ENCODE peak calls at places on chromosomes 11 and 22, in five cellular contexts. One of them, this sample, is unnamed.

GRCh38 chr22:19986410-19987341 is 29.9 kb downstream of the ARVCF start:
- DNase-seq in lower lobe of right lung: peak; percentile 85
- DNase-seq in Peyer's patch: peak; percentile 89
- DNase-seq in stomach: peak; percentile 79
- DNase-seq in kidney: peak; percentile 94
- DNase-seq in this sample: peak; percentile 91

GRCh38 chr11:88352139-88352538 is 14.6 kb upstream of the CTSC start:
- DNase-seq in stomach: no peak
- DNase-seq in kidney: no peak
- DNase-seq in Peyer's patch: no peak
- DNase-seq in lower lobe of right lung: no peak
- DNase-seq in this sample: no peak

GRCh38 chr11:121553806-121554205 is 101.0 kb upstream of the SORL1-AS1 start:
- DNase-seq in kidney: no peak
- DNase-seq in lower lobe of right lung: no peak
- DNase-seq in Peyer's patch: peak; percentile 93
- DNase-seq in stomach: peak; percentile 83
- DNase-seq in this sample: no peak

GRCh38 chr11:8342821-8343681 is 79.4 kb upstream of the LMO1 start:
- DNase-seq in kidney: peak; percentile 86
- DNase-seq in lower lobe of right lung: no peak
- DNase-seq in Peyer's patch: no peak
- DNase-seq in stomach: no peak
- DNase-seq in this sample: no peak

GRCh38 chr11:16610738-16611388 is 127.6 kb upstream of the C11orf58 start:
- DNase-seq in lower lobe of right lung: peak; percentile 34
- DNase-seq in stomach: no peak
- DNase-seq in kidney: peak; percentile 60
- DNase-seq in Peyer's patch: peak; percentile 36
- DNase-seq in this sample: no peak

GRCh38 chr11:6812391-6813005 is 13.0 kb upstream of the OR6A2 start:
- DNase-seq in Peyer's patch: no peak
- DNase-seq in lower lobe of right lung: no peak
- DNase-seq in stomach: no peak
- DNase-seq in kidney: no peak
- DNase-seq in this sample: no peak

GRCh38 chr11:35334385-35335090 is 84.8 kb downstream of the SLC1A2 start:
- DNase-seq in stomach: no peak
- DNase-seq in lower lobe of right lung: no peak
- DNase-seq in Peyer's patch: no peak
- DNase-seq in kidney: no peak
- DNase-seq in this sample: no peak

GRCh38 chr22:35542157-35542971 is 1.7 kb downstream of the RASD2 start:
- DNase-seq in stomach: no peak
- DNase-seq in Peyer's patch: no peak
- DNase-seq in lower lobe of right lung: no peak
- DNase-seq in kidney: no peak
- DNase-seq in this sample: no peak

GRCh38 chr11:115758011-115758410 is 253.8 kb upstream of the CADM1 start:
- DNase-seq in stomach: no peak
- DNase-seq in Peyer's patch: no peak
- DNase-seq in kidney: no peak
- DNase-seq in lower lobe of right lung: no peak
- DNase-seq in this sample: no peak

GRCh38 chr22:40203568-40203967 is 25.8 kb downstream of the TNRC6B start:
- DNase-seq in stomach: no peak
- DNase-seq in kidney: no peak
- DNase-seq in lower lobe of right lung: no peak
- DNase-seq in Peyer's patch: no peak
- DNase-seq in this sample: no peak

GRCh38 chr11:13955971-13956421 is 6.5 kb upstream of the SPON1 start:
- DNase-seq in kidney: no peak
- DNase-seq in lower lobe of right lung: peak; percentile 51
- DNase-seq in stomach: peak; percentile 66
- DNase-seq in Peyer's patch: no peak
- DNase-seq in this sample: no peak

GRCh38 chr22:35703861-35704584 is 13.6 kb upstream of the APOL5 start:
- DNase-seq in stomach: no peak
- DNase-seq in Peyer's patch: no peak
- DNase-seq in lower lobe of right lung: no peak
- DNase-seq in kidney: no peak
- DNase-seq in this sample: no peak

GRCh38 chr22:27844656-27845602 is 43.4 kb upstream of the MN1 start:
- DNase-seq in kidney: no peak
- DNase-seq in lower lobe of right lung: no peak
- DNase-seq in Peyer's patch: no peak
- DNase-seq in stomach: no peak
- DNase-seq in this sample: no peak

GRCh38 chr11:1896468-1896867 is 4.8 kb upstream of the PRR33 start:
- DNase-seq in stomach: no peak
- DNase-seq in lower lobe of right lung: no peak
- DNase-seq in Peyer's patch: no peak
- DNase-seq in kidney: no peak
- DNase-seq in this sample: no peak

GRCh38 chr11:28342704-28343103 is 234.5 kb downstream of the METTL15 start:
- DNase-seq in lower lobe of right lung: no peak
- DNase-seq in kidney: no peak
- DNase-seq in stomach: no peak
- DNase-seq in Peyer's patch: no peak
- DNase-seq in this sample: no peak

GRCh38 chr11:95088946-95089619 is 563 bp upstream of the ENDOD1 start:
- DNase-seq in stomach: peak; percentile 73
- DNase-seq in lower lobe of right lung: no peak
- DNase-seq in Peyer's patch: no peak
- DNase-seq in kidney: no peak
- DNase-seq in this sample: no peak

GRCh38 chr11:95108671-95109551 is 19.3 kb downstream of the ENDOD1 start:
- DNase-seq in stomach: no peak
- DNase-seq in Peyer's patch: no peak
- DNase-seq in lower lobe of right lung: no peak
- DNase-seq in kidney: no peak
- DNase-seq in this sample: no peak

GRCh38 chr11:113203332-113203731 is 111.1 kb upstream of the TTC12 start:
- DNase-seq in Peyer's patch: no peak
- DNase-seq in lower lobe of right lung: no peak
- DNase-seq in stomach: no peak
- DNase-seq in kidney: no peak
- DNase-seq in this sample: no peak

GRCh38 chr11:41431784-41432183 is 27.7 kb downstream of the LRRC4C start:
- DNase-seq in lower lobe of right lung: no peak
- DNase-seq in Peyer's patch: no peak
- DNase-seq in stomach: no peak
- DNase-seq in kidney: no peak
- DNase-seq in this sample: no peak

GRCh38 chr11:68889948-68890446 is 13.6 kb downstream of the MRPL21 start:
- DNase-seq in lower lobe of right lung: no peak
- DNase-seq in stomach: no peak
- DNase-seq in Peyer's patch: no peak
- DNase-seq in kidney: no peak
- DNase-seq in this sample: no peak

GRCh38 chr22:36536717-36537116 is 7.8 kb upstream of the EIF3D start:
- DNase-seq in stomach: no peak
- DNase-seq in Peyer's patch: no peak
- DNase-seq in kidney: no peak
- DNase-seq in lower lobe of right lung: no peak
- DNase-seq in this sample: no peak

GRCh38 chr11:77806415-77806814 is 14.1 kb downstream of the RSF1 start:
- DNase-seq in Peyer's patch: no peak
- DNase-seq in kidney: no peak
- DNase-seq in stomach: no peak
- DNase-seq in lower lobe of right lung: no peak
- DNase-seq in this sample: no peak

GRCh38 chr11:73236205-73236765 is 18.2 kb downstream of the P2RY2 start:
- DNase-seq in kidney: peak; percentile 23
- DNase-seq in lower lobe of right lung: no peak
- DNase-seq in stomach: no peak
- DNase-seq in Peyer's patch: no peak
- DNase-seq in this sample: peak; percentile 53

DNA sequence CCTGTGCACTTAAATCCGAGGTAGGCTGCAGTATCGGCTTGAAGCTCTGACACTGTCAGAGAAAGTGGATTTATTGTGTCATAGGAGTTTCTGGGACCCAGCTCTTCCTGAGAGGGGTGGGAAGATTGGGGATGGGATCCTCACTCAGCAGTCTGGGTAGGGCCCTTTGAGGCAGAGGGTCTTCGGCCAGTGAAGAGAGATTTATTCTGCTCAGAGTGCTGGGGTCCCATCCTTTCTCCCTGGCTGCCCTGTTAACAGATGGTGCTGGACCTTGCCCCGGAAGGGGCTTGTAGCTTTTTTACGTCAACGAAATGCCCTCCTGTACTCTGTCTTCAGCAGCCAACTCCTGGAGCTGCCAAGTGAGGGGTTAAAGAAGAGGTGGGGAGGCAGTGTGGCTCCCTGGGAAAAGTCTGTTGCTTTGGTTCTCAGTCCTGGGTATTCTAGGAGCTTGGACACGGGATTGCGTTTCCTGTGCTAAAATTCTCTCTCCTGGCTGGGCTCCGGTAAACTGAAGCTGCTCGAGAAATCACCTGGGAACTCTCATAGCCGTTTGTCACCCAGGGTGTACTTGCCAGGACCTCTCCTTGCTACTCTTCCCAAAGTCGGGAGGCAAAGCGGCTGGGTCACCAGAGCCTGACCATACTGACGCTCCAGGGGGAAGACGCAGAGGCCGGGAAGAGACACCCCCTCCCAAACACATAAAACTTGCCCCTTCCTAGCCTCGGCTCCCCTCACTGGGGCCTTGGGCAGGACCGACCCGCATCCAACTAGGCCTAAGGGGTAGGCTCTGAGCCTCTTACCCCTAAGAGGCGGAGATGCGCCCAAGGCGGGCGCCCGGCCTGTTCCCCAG is 806 bp upstream of the SMDT1 start:
- DNase-seq in lower lobe of right lung: peak; percentile 60
- DNase-seq in kidney: peak; percentile 86
- DNase-seq in Peyer's patch: no peak
- DNase-seq in stomach: no peak
- DNase-seq in this sample: no peak
- H3K27ac ChIP-seq in lower lobe of right lung: peak overlapping the region; percentile 98
- H3K27ac ChIP-seq in kidney: peak overlapping the region; percentile 94
- H3K27ac ChIP-seq in Peyer's patch: peak overlapping the region; percentile 99
- H3K27ac ChIP-seq in stomach: peak overlapping the region; percentile 99
- H3K27ac ChIP-seq in this sample: peak overlapping the region; percentile 99

GRCh38 chr11:125062931-125063428 is at the start of gene SLC37A2:
- DNase-seq in lower lobe of right lung: peak; percentile 84
- DNase-seq in kidney: peak; percentile 87
- DNase-seq in Peyer's patch: peak; percentile 72
- DNase-seq in stomach: peak; percentile 73
- DNase-seq in this sample: peak; percentile 88
- TF ChIP-seq CTCF in lower lobe of right lung: peak; percentile 48
- TF ChIP-seq CTCF in kidney: no peak
- TF ChIP-seq CTCF in Peyer's patch: no peak
- TF ChIP-seq CTCF in stomach: peak; percentile 19
- TF ChIP-seq CTCF in this sample: peak; percentile 33

GRCh38 chr22:26648011-26648497 is 9.3 kb upstream of the MIAT start:
- DNase-seq in stomach: no peak
- DNase-seq in kidney: no peak
- DNase-seq in Peyer's patch: no peak
- DNase-seq in lower lobe of right lung: no peak
- DNase-seq in this sample: no peak
- H3K27ac ChIP-seq in stomach: no peak overlapping the region
- H3K27ac ChIP-seq in kidney: no peak overlapping the region
- H3K27ac ChIP-seq in Peyer's patch: no peak overlapping the region
- H3K27ac ChIP-seq in lower lobe of right lung: no peak overlapping the region
- H3K27ac ChIP-seq in this sample: no peak overlapping the region

GRCh38 chr11:111173221-111173620 is 72.3 kb upstream of the POU2AF2 start:
- DNase-seq in lower lobe of right lung: no peak
- DNase-seq in Peyer's patch: no peak
- DNase-seq in stomach: no peak
- DNase-seq in kidney: no peak
- DNase-seq in this sample: no peak
- TF ChIP-seq CTCF in lower lobe of right lung: no peak
- TF ChIP-seq CTCF in Peyer's patch: no peak
- TF ChIP-seq CTCF in stomach: no peak
- TF ChIP-seq CTCF in kidney: no peak
- TF ChIP-seq CTCF in this sample: no peak

DNA sequence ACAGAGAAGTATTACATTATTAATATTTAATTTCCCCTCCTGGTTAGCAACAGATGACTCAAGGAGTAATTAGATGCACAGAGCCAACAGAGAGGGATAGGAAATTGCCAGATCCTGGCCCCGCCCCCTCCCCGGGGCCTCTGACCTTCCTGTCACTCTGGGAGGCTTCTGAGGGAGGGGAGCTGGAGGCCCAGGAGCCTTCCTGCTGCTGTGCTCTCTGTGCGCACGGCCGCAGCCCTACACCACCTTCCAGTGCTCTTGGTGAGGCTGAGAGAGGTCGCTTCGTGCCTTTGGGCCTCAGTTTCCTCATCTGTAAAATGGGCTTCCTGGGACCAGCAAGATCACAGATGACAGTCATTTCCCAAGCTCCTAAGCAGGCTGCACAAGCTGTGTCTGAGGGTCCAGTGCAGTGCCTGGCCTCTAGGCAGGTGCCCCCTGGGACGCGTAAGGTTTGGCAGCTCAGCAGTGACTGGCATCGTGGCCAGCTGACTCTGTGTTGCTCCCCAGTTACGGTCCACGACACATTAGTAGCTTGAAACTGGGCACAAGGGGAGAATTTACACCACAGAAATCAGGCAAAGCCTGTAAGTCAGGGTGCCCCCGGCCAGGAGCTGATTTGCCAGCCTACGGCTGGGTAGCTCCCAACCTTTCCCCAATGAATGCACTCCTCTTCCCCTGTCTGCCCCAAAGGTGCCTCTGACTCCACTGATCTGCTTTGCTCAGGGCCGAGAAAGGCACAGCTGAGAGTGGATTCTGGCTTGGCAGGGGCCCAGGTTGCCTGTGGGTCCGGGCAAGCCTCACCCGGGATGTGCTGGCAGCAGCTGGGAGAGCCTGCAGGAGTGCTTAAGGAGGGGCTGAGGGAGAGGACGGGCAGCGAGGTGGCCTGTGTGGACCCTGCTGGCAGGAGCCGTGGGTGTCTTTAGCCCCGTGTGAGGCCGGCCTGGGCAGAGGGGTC is 2.3 kb downstream of the ADORA2A start:
- DNase-seq in stomach: peak; percentile 84
- DNase-seq in Peyer's patch: peak; percentile 50
- DNase-seq in lower lobe of right lung: peak; percentile 19
- DNase-seq in kidney: peak; percentile 78
- DNase-seq in this sample: peak; percentile 69
- H3K27ac ChIP-seq in stomach: no peak overlapping the region
- H3K27ac ChIP-seq in Peyer's patch: peak overlapping the region; percentile 17
- H3K27ac ChIP-seq in lower lobe of right lung: peak overlapping the region; percentile 22
- H3K27ac ChIP-seq in kidney: no peak overlapping the region
- H3K27ac ChIP-seq in this sample: no peak overlapping the region

GRCh38 chr22:29328566-29329500 is 13.3 kb upstream of the RASL10A start:
- DNase-seq in lower lobe of right lung: no peak
- DNase-seq in kidney: peak; percentile 73
- DNase-seq in stomach: no peak
- DNase-seq in Peyer's patch: no peak
- DNase-seq in this sample: no peak

GRCh38 chr22:29329581-29329980 is 14.1 kb upstream of the RASL10A start:
- DNase-seq in kidney: no peak
- DNase-seq in lower lobe of right lung: no peak
- DNase-seq in Peyer's patch: no peak
- DNase-seq in stomach: no peak
- DNase-seq in this sample: no peak

GRCh38 chr22:29326481-29326880 is 11.0 kb upstream of the RASL10A start:
- DNase-seq in stomach: no peak
- DNase-seq in Peyer's patch: no peak
- DNase-seq in lower lobe of right lung: no peak
- DNase-seq in kidney: no peak
- DNase-seq in this sample: no peak

GRCh38 chr22:29327089-29327764 is 11.7 kb upstream of the RASL10A start:
- DNase-seq in stomach: no peak
- DNase-seq in lower lobe of right lung: no peak
- DNase-seq in Peyer's patch: no peak
- DNase-seq in kidney: no peak
- DNase-seq in this sample: no peak

GRCh38 chr22:29328055-29328454 is 12.6 kb upstream of the RASL10A start:
- DNase-seq in lower lobe of right lung: no peak
- DNase-seq in kidney: peak; percentile 72
- DNase-seq in stomach: no peak
- DNase-seq in Peyer's patch: no peak
- DNase-seq in this sample: no peak
- TF ChIP-seq CTCF in lower lobe of right lung: no peak
- TF ChIP-seq CTCF in kidney: no peak
- TF ChIP-seq CTCF in stomach: no peak
- TF ChIP-seq CTCF in Peyer's patch: no peak
- TF ChIP-seq CTCF in this sample: no peak